ENCODE peak calls at places on chromosomes 1 and 21, in nine cellular contexts. T, I, U, R, W, G, F, K and J are unnamed samples.

GRCh38 chr1:15043934-15044333 is 109.6 kb upstream of the TMEM51 start:
- DNase-seq in U (no peak), T (no peak), G (no peak), W (no peak), F (no peak), K (no peak), I (no peak), R (no peak), J (peak; percentile 17)

GRCh38 chr1:2091611-2092604 is 41.7 kb downstream of the PRKCZ start:
- DNase-seq in G (no peak), R (peak; percentile 35), F (no peak), U (no peak), W (peak; percentile 39), K (no peak), T (no peak), I (peak; percentile 56), J (no peak)

GRCh38 chr1:77385551-77385950 is 103.7 kb downstream of the AK5 start:
- DNase-seq in K (no peak), G (no peak), F (no peak), I (no peak), U (no peak), T (no peak), R (no peak), W (no peak), J (no peak)

GRCh38 chr1:44240802-44241671 is 27.8 kb downstream of the DMAP1 start:
- DNase-seq in I (no peak), W (no peak), F (no peak), R (no peak), T (no peak), G (no peak), U (no peak), K (no peak), J (peak; percentile 32)

GRCh38 chr21:46397211-46397905 is 61.3 kb upstream of the DIP2A start:
- DNase-seq in I (no peak), W (no peak), G (no peak), U (no peak), F (no peak), T (no peak), R (no peak), K (no peak), J (no peak)

GRCh38 chr1:48674641-48675040 is 102.0 kb downstream of the BEND5 start:
- DNase-seq in R (no peak), W (no peak), K (no peak), I (no peak), G (no peak), U (no peak), T (no peak), F (no peak), J (no peak)

GRCh38 chr1:44268054-44268453 is 54.8 kb downstream of the DMAP1 start:
- DNase-seq in G (no peak), U (no peak), W (no peak), I (no peak), F (no peak), T (no peak), K (no peak), R (no peak), J (no peak)

GRCh38 chr1:65717815-65718454 is 74.8 kb upstream of the PDE4B start:
- DNase-seq in I (no peak), T (no peak), W (no peak), F (no peak), R (no peak), U (no peak), G (no peak), K (no peak), J (no peak)

GRCh38 chr1:215526846-215527151 is 40.3 kb upstream of the KCTD3 start:
- DNase-seq in I (no peak), K (no peak), F (no peak), R (no peak), U (no peak), T (no peak), W (no peak), G (no peak), J (no peak)

GRCh38 chr1:71859806-71860205 is 422.5 kb downstream of the NEGR1 start:
- DNase-seq in R (no peak), F (no peak), T (no peak), G (no peak), W (no peak), U (no peak), K (no peak), I (no peak), J (no peak)

GRCh38 chr1:207868252-207868768 is 42.6 kb downstream of the CD34 start:
- DNase-seq in F (peak; percentile 71), R (peak; percentile 71), G (peak; percentile 48), U (peak; percentile 53), W (peak; percentile 78), T (no peak), K (peak; percentile 71), I (peak; percentile 50), J (peak; percentile 78)

GRCh38 chr1:25691211-25691610 is 74.6 kb downstream of the MAN1C1 start:
- DNase-seq in K (no peak), T (no peak), W (no peak), R (no peak), U (no peak), I (no peak), F (no peak), G (no peak), J (no peak)

GRCh38 chr1:226868726-226869125 is 1.7 kb upstream of the PSEN2 start:
- DNase-seq in I (no peak), K (no peak), G (no peak), F (no peak), U (no peak), T (no peak), W (no peak), R (no peak), J (no peak)

GRCh38 chr1:66686406-66686805 is 65.9 kb upstream of the DYNLT5 start:
- DNase-seq in T (no peak), I (no peak), F (no peak), G (no peak), W (no peak), U (no peak), R (no peak), K (no peak), J (no peak)

GRCh38 chr1:205458777-205459566 is 3.1 kb upstream of the BLACAT1 start:
- DNase-seq in F (no peak), U (no peak), W (no peak), R (no peak), T (no peak), K (no peak), I (no peak), G (no peak), J (no peak)

DNA sequence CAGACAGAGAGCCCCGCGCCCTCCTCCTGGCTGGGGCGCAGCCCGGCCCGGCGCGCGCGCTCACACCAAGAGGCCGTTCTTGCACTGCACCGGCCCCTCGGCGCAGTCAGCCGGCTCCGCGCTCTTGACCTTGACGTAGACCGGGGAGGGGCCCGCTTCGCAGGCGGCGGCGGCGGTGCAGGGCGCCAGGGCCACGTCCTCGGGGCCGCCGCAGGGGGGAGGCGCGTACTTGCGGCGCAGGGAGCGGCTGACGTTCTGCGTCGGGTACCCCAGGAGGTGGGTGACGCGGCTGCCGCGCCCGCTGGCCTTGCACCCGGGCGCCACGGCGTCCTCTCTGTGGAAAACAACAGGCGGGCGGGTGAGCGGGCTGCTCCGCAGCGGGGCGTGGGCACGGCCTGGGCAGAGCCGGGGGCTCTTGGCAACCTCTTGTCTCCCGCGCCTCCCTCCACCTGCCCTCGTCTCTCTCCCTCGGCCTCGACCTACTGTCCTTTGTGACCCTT is 7.7 kb downstream of the VSIG8 start:
- DNase-seq in F (peak; percentile 67), T (peak; percentile 35), W (peak; percentile 86), I (peak; percentile 63), K (peak; percentile 89), G (peak; percentile 74), U (peak; percentile 82), R (peak; percentile 89), J (peak; percentile 93)
- TF ChIP-seq POLR2A in F (no peak), T (peak; percentile 87), W (peak; percentile 22), I (peak; percentile 86), K (peak; percentile 82), G (peak; percentile 45), U (peak; percentile 71), R (peak; percentile 88), J (no peak)

DNA sequence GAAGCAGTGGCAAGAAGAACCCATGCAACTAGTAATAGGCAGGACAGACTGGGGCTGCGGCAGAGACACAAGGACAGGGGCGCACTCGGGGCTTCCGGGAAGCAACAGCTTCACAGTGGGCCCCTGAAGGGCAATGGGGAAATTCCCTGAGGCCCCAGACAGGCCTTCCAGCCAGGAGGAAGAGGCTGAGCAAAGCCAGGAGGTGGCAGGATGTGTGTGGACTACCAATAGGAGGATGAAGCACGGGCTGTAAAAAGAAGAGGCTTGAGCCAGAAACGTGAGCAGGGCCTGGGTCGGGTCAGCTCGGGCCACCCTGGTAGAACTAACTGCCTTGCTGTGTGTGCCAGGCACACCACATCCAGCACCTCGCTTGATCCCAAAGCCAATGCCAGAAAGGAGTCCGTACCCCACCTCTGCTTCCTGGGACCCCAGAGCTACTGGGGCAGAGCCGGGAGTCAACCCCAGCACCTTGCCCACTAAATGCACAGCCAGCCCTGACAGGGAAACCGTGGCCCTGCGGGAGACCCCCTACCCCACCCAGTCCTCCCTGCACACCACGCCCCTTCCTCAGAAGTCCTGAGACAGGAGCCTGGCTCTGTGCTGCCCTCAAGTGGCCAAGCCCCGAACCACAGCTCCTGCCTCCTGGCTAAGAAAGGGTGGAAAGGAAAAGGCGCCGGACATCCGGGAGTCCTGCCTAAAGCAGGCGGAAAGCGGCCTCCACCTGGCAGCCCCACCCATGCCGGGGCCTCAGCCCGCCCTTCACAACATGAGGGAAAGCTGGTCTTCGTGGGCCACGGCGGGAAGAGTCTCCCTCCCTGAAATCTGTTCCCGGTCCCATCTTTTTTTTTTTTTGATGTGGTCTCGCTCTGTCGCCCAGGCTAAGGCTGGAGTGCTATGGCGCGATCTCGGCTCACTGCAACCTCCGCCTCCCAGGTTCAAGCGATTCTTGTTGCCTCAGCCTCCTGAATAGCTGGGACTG is 33.7 kb downstream of the TTC39A start:
- DNase-seq in I (peak; percentile 68), G (peak; percentile 70), R (peak; percentile 89), W (peak; percentile 88), F (peak; percentile 76), T (peak; percentile 11), K (peak; percentile 87), U (peak; percentile 73), J (peak; percentile 86)
- H3K4me3 ChIP-seq in I (peak overlapping the region; percentile 45), G (peak overlapping the region; percentile 28), R (no peak overlapping the region), W (peak overlapping the region; percentile 44), F (peak overlapping the region; percentile 58), T (peak overlapping the region; percentile 24), K (peak overlapping the region; percentile 36), U (peak overlapping the region; percentile 35), J (no peak overlapping the region)

GRCh38 chr21:45306832-45307571 is 19.3 kb upstream of the POFUT2 start:
- DNase-seq in F (peak; percentile 57), I (no peak), R (peak; percentile 81), G (peak; percentile 76), W (peak; percentile 51), U (peak; percentile 87), T (no peak), K (peak; percentile 95), J (peak; percentile 85)
- TF ChIP-seq POLR2A in F (no peak), I (no peak), R (peak; percentile 55), G (no peak), W (no peak), U (no peak), T (peak; percentile 13), K (peak; percentile 57), J (no peak)

DNA sequence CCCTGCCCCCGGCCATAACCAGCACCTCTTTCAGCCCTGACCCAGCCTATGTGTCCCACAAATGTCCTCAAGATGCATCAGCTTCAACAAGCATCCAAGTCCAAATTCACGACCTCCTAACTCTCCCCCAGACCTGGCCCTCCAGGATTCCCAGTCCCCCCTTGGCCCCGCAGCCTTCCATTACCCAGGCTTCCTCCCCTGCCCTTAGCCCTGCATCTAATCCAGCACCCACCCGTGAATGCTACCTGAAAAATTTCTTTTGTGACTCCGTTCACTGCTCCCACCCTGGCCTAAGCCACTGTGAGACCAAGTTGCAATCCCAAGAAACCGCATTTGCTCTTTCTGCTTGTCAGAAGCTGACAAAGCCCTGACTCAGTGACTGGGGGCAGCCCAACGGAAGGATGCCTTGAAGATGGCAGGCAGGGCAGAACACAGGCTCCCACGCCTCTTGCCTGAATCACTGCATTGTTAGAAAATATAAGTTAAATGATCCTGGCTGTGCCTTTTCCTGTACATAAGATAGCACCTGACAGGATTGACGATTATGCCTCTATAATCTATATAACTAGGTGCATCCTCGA is 939 bp upstream of the MFAP2 start:
- DNase-seq in G (no peak), U (no peak), K (no peak), W (no peak), I (no peak), R (no peak), F (no peak), T (no peak), J (no peak)
- H3K4me3 ChIP-seq in G (no peak overlapping the region), U (no peak overlapping the region), K (no peak overlapping the region), W (no peak overlapping the region), I (no peak overlapping the region), R (no peak overlapping the region), F (no peak overlapping the region), T (no peak overlapping the region), J (no peak overlapping the region)